ENCODE peak calls at places on chromosomes 2 and 18, in nine cellular contexts. L is neural progenitor cell, Z is tibial artery, C is brain microvascular endothelial cell, O is Peyer's patch, F is PC-9, B is HCT116, Q is lung, W is MM.1S. Y is an unnamed sample.

GRCh38 chr18:32177530-32177929 is 12.3 kb upstream of the MEP1B start:
- DNase-seq in O (no peak), B (no peak), C (no peak), L (no peak), Q (no peak), F (no peak), W (no peak), Z (no peak), Y (no peak)

GRCh38 chr18:7982216-7982615 is 415.1 kb downstream of the PTPRM start:
- DNase-seq in O (no peak), Z (no peak), B (no peak), W (no peak), F (no peak), L (no peak), C (no peak), Q (no peak), Y (no peak)

GRCh38 chr2:44051948-44052347 is 56.2 kb upstream of the LRPPRC start:
- DNase-seq in Q (no peak), Z (no peak), F (no peak), O (no peak), C (no peak), L (peak), W (no peak), B (no peak), Y (no peak)

GRCh38 chr2:161415041-161415440 is 1.1 kb upstream of the TBR1 start:
- DNase-seq in F (no peak), B (no peak), Z (no peak), Q (no peak), L (peak), W (no peak), C (no peak), O (no peak), Y (no peak)

GRCh38 chr2:99787011-99787410 is 297.2 kb upstream of the REV1 start:
- DNase-seq in L (no peak), W (no peak), B (no peak), Q (no peak), O (no peak), Z (no peak), F (no peak), C (no peak), Y (no peak)

GRCh38 chr2:176106636-176107539 is at the start of gene HOXD11:
- DNase-seq in W (no peak), B (no peak), Q (no peak), L (peak), C (no peak), F (no peak), O (peak), Z (no peak), Y (no peak)

GRCh38 chr2:230872968-230873669 is 8.4 kb downstream of the ITM2C start:
- DNase-seq in W (peak), B (no peak), C (no peak), O (no peak), Q (no peak), Z (no peak), L (no peak), F (no peak), Y (peak)

GRCh38 chr2:5740073-5740472 is 47.9 kb downstream of the SOX11 start:
- DNase-seq in B (no peak), W (no peak), O (no peak), L (no peak), C (no peak), F (no peak), Q (peak), Z (no peak), Y (no peak)

GRCh38 chr18:1017227-1017626 is 112.6 kb downstream of the ADCYAP1 start:
- DNase-seq in B (no peak), O (no peak), L (no peak), F (no peak), C (no peak), Q (no peak), W (no peak), Z (no peak), Y (no peak)

GRCh38 chr2:209624192-209624938 is 147.3 kb upstream of the UNC80 start:
- DNase-seq in L (no peak), Z (no peak), W (no peak), Q (no peak), B (no peak), O (no peak), C (no peak), F (no peak), Y (no peak)

GRCh38 chr2:193929131-193929530 is 1727.9 kb upstream of the SLC39A10 start:
- DNase-seq in C (no peak), L (no peak), F (no peak), Q (no peak), Z (no peak), O (no peak), B (no peak), W (no peak), Y (no peak)

GRCh38 chr2:153388246-153388645 is 90.3 kb downstream of the RPRM start:
- DNase-seq in F (no peak), B (no peak), W (no peak), O (no peak), L (peak), Q (no peak), Z (no peak), C (no peak), Y (no peak)

GRCh38 chr2:159612255-159612901 is 4.0 kb downstream of the BAZ2B start:
- DNase-seq in Z (no peak), Q (no peak), L (peak), W (no peak), O (no peak), B (no peak), F (no peak), C (no peak), Y (peak)

GRCh38 chr2:48016620-48017019 is 110.3 kb upstream of the FBXO11 start:
- DNase-seq in B (peak), L (no peak), F (no peak), W (no peak), Z (no peak), O (no peak), C (no peak), Q (no peak), Y (peak)

GRCh38 chr2:164014068-164014577 is 278.3 kb upstream of the FIGN start:
- DNase-seq in W (no peak), O (no peak), Z (no peak), L (peak), Q (no peak), C (no peak), F (no peak), B (no peak), Y (no peak)

GRCh38 chr18:11741505-11742145 is 52.6 kb downstream of the GNAL start:
- DNase-seq in C (no peak), F (no peak), Z (no peak), W (peak), Q (no peak), L (peak), B (peak), O (no peak), Y (peak)

GRCh38 chr2:238284802-238285515 is 3.5 kb downstream of the PER2 start:
- DNase-seq in Q (no peak), F (no peak), C (no peak), L (no peak), Z (no peak), O (peak), W (no peak), B (no peak), Y (no peak)
- H3K4me3 ChIP-seq in Q (no peak), F (peak), C (no peak), L (no peak), Z (no peak), O (no peak), W (no peak), B (no peak), Y (no peak)

DNA sequence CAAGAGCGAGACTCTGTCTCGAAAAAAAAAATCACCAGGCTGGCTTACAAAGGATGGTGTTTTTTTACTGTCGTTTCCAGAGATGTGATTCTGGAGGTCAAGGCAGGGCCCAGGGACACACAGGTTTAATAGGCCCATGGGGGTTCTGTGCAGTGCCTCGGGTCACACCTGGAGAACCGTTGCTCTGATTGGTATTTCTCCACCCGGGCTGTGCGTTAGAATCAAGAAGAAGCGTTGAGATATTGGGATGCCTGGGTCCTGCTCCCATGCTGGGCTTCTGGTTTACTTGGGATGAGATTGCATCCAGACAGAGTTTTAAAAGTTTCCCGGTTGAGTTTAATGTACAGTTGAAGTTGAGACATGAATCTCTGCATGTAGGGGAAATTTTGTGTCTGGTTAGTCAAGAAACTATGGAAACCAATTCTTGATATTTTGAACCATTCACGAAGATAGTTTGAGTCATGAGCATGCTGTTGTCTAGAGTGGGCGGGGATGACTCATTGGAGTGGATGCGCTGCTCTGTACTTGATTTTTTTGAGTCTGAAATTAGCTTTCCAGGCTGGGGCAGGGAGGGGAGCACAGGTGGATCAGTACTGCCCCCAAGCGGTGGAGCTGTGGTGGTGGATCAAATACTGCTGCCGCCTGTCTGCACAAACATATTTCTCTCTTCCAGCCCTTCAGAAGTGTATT is 50.1 kb downstream of the GREB1 start:
- DNase-seq in L (peak), Z (no peak), O (peak), W (peak), Q (peak), F (peak), C (peak), B (peak), Y (peak)
- TF ChIP-seq CTCF in L (peak), Z (peak), O (no peak), W (peak), Q (peak), F (peak), C (peak), B (peak), Y (peak)

DNA sequence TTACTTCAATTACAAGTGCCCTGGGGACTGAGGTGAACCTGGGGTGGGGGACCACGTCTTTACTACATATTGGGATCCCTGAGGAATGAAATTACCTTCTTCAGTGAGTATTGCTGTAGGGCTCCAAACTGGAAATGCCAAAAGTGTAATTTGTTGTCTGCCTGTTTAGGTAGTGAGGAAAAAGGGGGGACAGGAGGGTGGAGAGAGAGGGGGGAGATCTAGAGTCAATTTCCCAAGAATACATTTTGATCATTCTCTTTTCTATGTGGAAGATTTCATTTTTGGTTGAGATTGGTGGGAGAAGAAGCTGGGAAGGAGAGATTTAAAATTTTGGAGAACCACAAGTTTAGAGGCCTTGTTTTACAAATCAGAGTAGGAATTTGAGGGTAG is 101.1 kb downstream of the SPTBN1 start:
- DNase-seq in W (no peak), F (no peak), B (no peak), L (no peak), Z (no peak), Q (no peak), O (no peak), C (no peak), Y (no peak)
- H3K4me3 ChIP-seq in W (peak), F (peak), B (peak), L (peak), Z (no peak), Q (no peak), O (peak), C (peak), Y (peak)

DNA sequence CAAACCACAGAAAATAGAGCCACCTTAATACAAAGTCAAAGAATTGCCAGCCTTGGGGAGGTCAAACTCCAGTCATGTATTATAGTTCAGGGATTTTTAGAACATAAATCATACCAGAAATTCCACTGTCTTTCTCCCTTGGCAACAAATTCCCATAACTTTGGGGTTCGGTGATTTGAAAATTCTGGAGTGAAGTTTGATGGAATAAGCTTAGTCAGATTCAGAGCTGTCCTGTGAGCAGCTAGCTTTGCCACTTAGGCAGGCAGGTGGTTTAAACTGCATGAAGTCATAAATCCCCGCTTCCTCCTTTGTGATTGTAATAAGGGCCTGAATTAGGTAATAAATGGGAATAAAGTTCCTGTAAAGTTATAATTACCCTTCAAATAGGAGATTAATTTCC is 457.0 kb upstream of the HNMT start:
- DNase-seq in L (no peak), Q (no peak), W (no peak), O (no peak), F (no peak), C (no peak), Z (no peak), B (no peak), Y (no peak)
- TF ChIP-seq CTCF in L (no peak), Q (no peak), W (no peak), O (no peak), F (no peak), C (no peak), Z (no peak), B (no peak), Y (no peak)

GRCh38 chr2:11483806-11484147 is 17.8 kb upstream of the E2F6 start:
- DNase-seq in O (no peak), Z (no peak), B (no peak), F (no peak), Q (no peak), C (no peak), L (no peak), W (no peak), Y (no peak)
- H3K4me3 ChIP-seq in O (no peak), Z (no peak), B (peak), F (no peak), Q (no peak), C (no peak), L (peak), W (no peak), Y (no peak)